ENCODE peak calls at places on chromosomes 2 and 18, in six cellular contexts. E is left ventricle myocardium inferior; X is CD4-positive, alpha-beta T cell; Q is mucosa of descending colon; V is GM12865; A is nephron progenitor cell. R is an unnamed sample.

GRCh38 chr18:43869451-43870008 is 592.2 kb upstream of the SYT4 start:
- DNase-seq in E (no peak), X (no peak), Q (no peak), V (no peak), A (no peak), R (peak; percentile 48)

GRCh38 chr2:159084395-159085370 is 116.2 kb downstream of the TANC1 start:
- DNase-seq in E (no peak), X (no peak), Q (no peak), V (no peak), A (no peak), R (no peak)

GRCh38 chr18:23816740-23817139 is 127.5 kb downstream of the LAMA3 start:
- DNase-seq in E (no peak), X (no peak), Q (peak; percentile 21), V (no peak), A (no peak), R (no peak)

GRCh38 chr2:147356157-147356556 is 488.7 kb upstream of the ACVR2A start:
- DNase-seq in E (no peak), X (no peak), Q (no peak), V (peak; percentile 67), A (no peak), R (no peak)

GRCh38 chr2:240449764-240450531 is 14.5 kb downstream of the GPC1 start:
- DNase-seq in E (no peak), X (no peak), Q (no peak), V (no peak), A (peak; percentile 50), R (no peak)

GRCh38 chr2:162092008-162092390 is 18.0 kb upstream of the DPP4 start:
- DNase-seq in E (no peak), X (no peak), Q (no peak), V (no peak), A (no peak), R (no peak)

GRCh38 chr2:153622285-153622684 is 143.7 kb upstream of the RPRM start:
- DNase-seq in E (no peak), X (no peak), Q (no peak), V (no peak), A (peak; percentile 1), R (no peak)

GRCh38 chr18:13730486-13730885 is 4.0 kb downstream of the RNMT start:
- DNase-seq in E (no peak), X (no peak), Q (no peak), V (no peak), A (no peak), R (no peak)

GRCh38 chr2:60489269-60489668 is 64.2 kb downstream of the BCL11A start:
- DNase-seq in E (peak; percentile 46), X (no peak), Q (no peak), V (no peak), A (no peak), R (no peak)

GRCh38 chr2:13522917-13523821 is 806.4 kb downstream of the TRIB2 start:
- DNase-seq in E (no peak), X (no peak), Q (no peak), V (peak; percentile 92), A (no peak), R (no peak)

GRCh38 chr18:21101172-21101571 is 10.4 kb downstream of the ROCK1 start:
- DNase-seq in E (no peak), X (no peak), Q (no peak), V (no peak), A (no peak), R (no peak)

GRCh38 chr2:45533771-45534170 is 77.3 kb downstream of the SRBD1 start:
- DNase-seq in E (no peak), X (no peak), Q (no peak), V (no peak), A (no peak), R (peak; percentile 94)

GRCh38 chr18:23798824-23799223 is 109.6 kb downstream of the LAMA3 start:
- DNase-seq in E (no peak), X (no peak), Q (no peak), V (no peak), A (no peak), R (no peak)

GRCh38 chr2:240611601-240612210 is 13.6 kb upstream of the GPR35 start:
- DNase-seq in E (no peak), X (no peak), Q (no peak), V (no peak), A (no peak), R (no peak)

GRCh38 chr2:241025639-241026038 is 27.2 kb downstream of the SNED1 start:
- DNase-seq in E (no peak), X (no peak), Q (no peak), V (no peak), A (no peak), R (no peak)

GRCh38 chr2:190119257-190119656 is 56.7 kb upstream of the MSTN start:
- DNase-seq in E (peak; percentile 27), X (peak; percentile 1), Q (no peak), V (no peak), A (peak; percentile 4), R (no peak)

GRCh38 chr18:160831-161570 is 2.6 kb downstream of the USP14 start:
- DNase-seq in E (no peak), X (no peak), Q (no peak), V (no peak), A (no peak), R (no peak)

GRCh38 chr18:159933-160332 is 1.6 kb downstream of the USP14 start:
- DNase-seq in E (no peak), X (no peak), Q (no peak), V (no peak), A (no peak), R (no peak)

GRCh38 chr18:156514-157230 is 1.7 kb upstream of the USP14 start:
- DNase-seq in E (no peak), X (no peak), Q (no peak), V (no peak), A (no peak), R (no peak)

GRCh38 chr18:159037-159652 is 788 bp downstream of the USP14 start:
- DNase-seq in E (no peak), X (no peak), Q (no peak), V (peak; percentile 25), A (no peak), R (no peak)

GRCh38 chr18:158128-159036 is at the start of gene USP14:
- DNase-seq in E (peak; percentile 96), X (peak; percentile 97), Q (peak; percentile 97), V (peak; percentile 98), A (peak; percentile 96), R (peak; percentile 83)
- TF ChIP-seq CTCF in E (no peak), X (no peak), Q (no peak), V (no peak), A (no peak), R (no peak)

GRCh38 chr2:12032421-12032820 is 286.0 kb downstream of the LPIN1 start:
- DNase-seq in E (no peak), X (no peak), Q (no peak), V (peak; percentile 81), A (no peak), R (no peak)
- TF ChIP-seq CTCF in E (no peak), X (no peak), Q (no peak), V (peak; percentile 21), A (no peak), R (no peak)

DNA sequence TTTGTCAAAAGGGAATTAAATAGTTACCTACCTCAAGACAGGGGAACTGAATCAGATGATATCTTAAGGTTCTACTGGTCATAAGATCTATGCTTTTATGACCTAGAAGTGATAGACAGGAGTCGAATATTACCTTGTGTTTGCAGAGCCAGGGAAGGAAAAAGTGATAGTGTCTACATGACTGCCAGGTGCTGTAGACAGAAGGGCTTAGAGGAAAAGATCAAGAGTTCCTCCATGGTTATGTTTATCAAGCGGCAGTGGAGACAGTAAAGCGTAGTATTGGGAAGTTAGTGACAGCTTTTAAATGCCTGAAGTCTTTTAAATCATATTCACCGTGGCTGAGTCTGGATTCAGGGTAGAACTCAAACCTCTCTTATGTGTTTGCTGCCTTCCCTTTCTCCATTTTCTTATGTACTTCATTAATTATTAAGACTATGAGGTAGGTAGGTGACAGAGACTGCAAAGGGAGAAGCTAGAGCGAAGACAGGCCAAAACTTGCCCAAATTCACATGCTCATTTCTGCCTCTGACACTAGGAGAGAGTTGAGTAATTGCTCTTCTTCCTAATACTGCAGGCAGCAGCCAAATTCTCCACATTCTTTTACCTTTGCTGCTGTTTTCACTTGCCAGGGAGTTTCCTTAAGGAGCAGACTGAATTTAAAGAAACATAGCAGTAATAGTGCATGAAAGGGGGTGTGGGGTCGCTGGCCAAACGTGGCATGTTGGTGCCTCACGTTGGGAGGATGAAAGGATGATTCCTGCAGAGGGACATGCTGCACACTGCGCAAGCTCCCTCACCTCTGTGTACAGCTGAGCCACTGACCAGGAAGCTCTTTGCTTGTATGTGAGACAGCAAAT is 12.1 kb downstream of the CRIM1 start:
- DNase-seq in E (no peak), X (no peak), Q (no peak), V (no peak), A (no peak), R (no peak)
- TF ChIP-seq CTCF in E (no peak), X (no peak), Q (no peak), V (no peak), A (no peak), R (no peak)

DNA sequence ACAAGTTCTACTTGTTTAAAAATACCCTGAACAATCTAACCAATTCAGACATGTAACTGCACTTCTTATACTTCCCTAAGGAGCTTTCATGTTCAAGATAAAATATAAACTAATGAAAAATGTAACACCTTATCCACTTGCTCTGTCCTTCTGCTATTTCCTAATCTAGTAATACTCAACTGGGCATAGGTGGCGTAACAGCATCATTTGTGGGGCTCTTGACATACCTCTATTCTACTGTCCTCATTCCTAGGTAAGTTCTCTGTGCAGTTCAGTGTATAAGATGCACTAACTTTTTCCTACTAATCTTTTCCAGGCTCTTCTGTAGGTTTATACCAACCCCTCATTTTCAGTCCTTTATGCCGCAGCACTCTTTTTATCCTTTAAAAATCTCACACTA is 36.7 kb downstream of the PRKD3 start:
- DNase-seq in E (no peak), X (no peak), Q (peak; percentile 24), V (peak; percentile 11), A (no peak), R (no peak)
- TF ChIP-seq CTCF in E (no peak), X (no peak), Q (no peak), V (peak; percentile 19), A (no peak), R (no peak)

GRCh38 chr2:191869178-191869577 is 22.3 kb upstream of the CAVIN2 start:
- DNase-seq in E (no peak), X (no peak), Q (peak; percentile 71), V (peak; percentile 60), A (peak; percentile 44), R (no peak)
- TF ChIP-seq CTCF in E (peak; percentile 26), X (no peak), Q (no peak), V (peak; percentile 46), A (peak; percentile 32), R (peak; percentile 15)

DNA sequence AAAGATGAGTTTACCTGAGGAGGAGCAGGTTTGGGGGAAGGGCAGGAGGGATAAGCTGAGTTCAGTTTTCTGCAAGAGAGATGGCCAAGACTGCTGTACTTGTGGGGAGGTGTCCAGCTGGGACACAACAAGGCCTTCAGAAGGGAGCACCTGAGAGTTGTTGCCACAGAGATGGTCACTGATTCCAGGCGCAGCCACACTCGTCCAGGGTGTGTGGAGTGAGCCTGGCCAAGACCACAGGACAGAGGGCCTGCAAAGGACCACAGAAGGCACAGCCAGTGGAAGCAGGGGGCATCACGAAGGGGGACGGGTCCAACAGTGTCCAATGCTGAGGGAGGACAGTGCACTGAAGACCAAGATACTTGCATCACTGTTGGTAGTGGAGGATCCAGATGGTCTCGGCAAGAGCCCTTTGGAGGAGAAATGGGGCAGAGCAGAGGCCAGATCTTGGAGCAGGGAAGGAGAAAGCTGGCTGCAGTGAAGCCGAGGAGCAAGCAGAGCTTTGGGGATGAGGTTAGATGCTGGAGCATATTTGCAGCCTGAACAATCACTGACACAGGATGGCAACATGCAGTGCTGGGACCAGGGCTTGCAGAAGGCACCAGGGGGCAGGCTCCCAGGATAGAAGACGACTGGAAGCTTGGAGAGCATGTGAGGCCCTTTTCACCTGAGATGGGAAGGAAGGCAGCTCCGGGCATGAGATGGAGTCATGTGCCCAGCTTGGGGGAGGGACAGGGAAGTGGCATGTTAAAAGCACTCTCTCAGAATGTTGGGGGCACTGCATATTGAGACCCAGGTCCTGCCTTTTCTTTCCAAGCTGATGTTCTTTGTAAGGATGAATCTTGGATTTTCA is 214.0 kb downstream of the CYP26B1 start:
- DNase-seq in E (no peak), X (no peak), Q (no peak), V (no peak), A (no peak), R (no peak)
- TF ChIP-seq CTCF in E (peak; percentile 38), X (no peak), Q (no peak), V (no peak), A (no peak), R (peak; percentile 54)

R was measured in AG09319.